ENCODE peak calls at places on chromosomes 1 and 21, in nine cellular contexts. T is gastroesophageal sphincter; O is left cardiac atrium; J is natural killer cell; Z is stimulated activated naive B cell treated with anti-CD40 and anti-IgM and Interleukin-4, amounts not matched to agents 10 μg/mL and 1 μg/mL and 100 μg/mL, for 72 hours; A is upper lobe of right lung; N is body of pancreas; I is stimulated activated effector memory CD8-positive, alpha-beta T cell treated with anti-CD3 and anti-CD28 coated beads, Interleukin-12 subunit alpha, Interleukin-12 subunit beta, amount 100 ng/mL, for 72 hours; U is activated CD8-positive, alpha-beta T cell treated with anti-CD3 and anti-CD28 coated beads for 36 hours. E is an unnamed sample.

GRCh38 chr1:220219136-220219442 is 53.2 kb downstream of the RAB3GAP2 start:
- ATAC-seq in A (no peak), I (no peak), J (no peak), Z (no peak), O (no peak), U (no peak), N (no peak), T (no peak), E (no peak)

GRCh38 chr1:109477821-109478220 is 5.9 kb upstream of the ATXN7L2 start:
- ATAC-seq in J (no peak), A (peak), I (peak), Z (no peak), T (no peak), N (no peak), U (no peak), O (no peak), E (no peak)

GRCh38 chr1:211468595-211468994 is 23.4 kb downstream of the RD3 start:
- ATAC-seq in A (peak), O (peak), T (peak), Z (no peak), J (no peak), I (no peak), U (no peak), N (no peak), E (no peak)

GRCh38 chr1:229254910-229255541 is 15.9 kb upstream of the RAB4A start:
- ATAC-seq in Z (peak), A (no peak), I (peak), J (no peak), O (peak), U (peak), N (peak), T (peak), E (peak)

GRCh38 chr1:8595919-8596318 is 221.5 kb downstream of the RERE start:
- ATAC-seq in I (peak), J (no peak), O (no peak), T (no peak), Z (no peak), N (no peak), U (no peak), A (no peak), E (peak)

GRCh38 chr1:195045072-195045471 is 1563.2 kb downstream of the KCNT2 start:
- ATAC-seq in I (no peak), U (no peak), Z (no peak), T (no peak), O (no peak), A (no peak), N (no peak), J (no peak), E (no peak)

GRCh38 chr1:21546122-21546825 is 37.1 kb downstream of the ALPL start:
- ATAC-seq in U (no peak), N (no peak), O (no peak), J (no peak), T (no peak), I (no peak), Z (no peak), A (peak), E (no peak)

GRCh38 chr21:27258222-27258621 is 291.3 kb upstream of the ADAMTS5 start:
- ATAC-seq in T (no peak), N (no peak), Z (no peak), I (no peak), U (no peak), A (no peak), J (no peak), O (no peak), E (no peak)

GRCh38 chr1:201348211-201348566 is 29.3 kb downstream of the TNNT2 start:
- ATAC-seq in I (peak), N (peak), J (no peak), T (no peak), U (peak), O (no peak), A (peak), Z (peak), E (peak)

GRCh38 chr1:25832336-25833037 is 12.7 kb downstream of the MTFR1L start:
- ATAC-seq in Z (no peak), T (no peak), N (no peak), J (no peak), A (no peak), O (no peak), U (no peak), I (no peak), E (no peak)

GRCh38 chr21:35563885-35564451 is 496.4 kb downstream of the SETD4 start:
- ATAC-seq in Z (no peak), I (no peak), A (peak), U (no peak), N (peak), T (peak), O (peak), J (no peak), E (no peak)

GRCh38 chr1:198528376-198528775 is 12.1 kb downstream of the ATP6V1G3 start:
- ATAC-seq in Z (no peak), O (no peak), T (no peak), A (no peak), N (no peak), J (no peak), I (no peak), U (no peak), E (no peak)

GRCh38 chr1:44048816-44049215 is 17.6 kb upstream of the SLC6A9 start:
- ATAC-seq in N (no peak), A (no peak), I (no peak), T (no peak), Z (no peak), O (no peak), U (no peak), J (no peak), E (no peak)

GRCh38 chr1:94084085-94084484 is 36.9 kb downstream of the ABCA4 start:
- ATAC-seq in A (no peak), O (no peak), U (no peak), J (peak), T (no peak), N (no peak), I (no peak), Z (no peak), E (no peak)

GRCh38 chr1:16076003-16076870 is 2.8 kb upstream of the FAM131C start:
- ATAC-seq in Z (no peak), T (no peak), N (no peak), J (no peak), I (no peak), A (no peak), O (no peak), U (no peak), E (no peak)

GRCh38 chr1:186915555-186915954 is 86.8 kb downstream of the PLA2G4A start:
- ATAC-seq in J (no peak), T (no peak), Z (no peak), I (no peak), N (no peak), U (no peak), O (no peak), A (no peak), E (no peak)

GRCh38 chr1:204073837-204074273 is 940 bp downstream of the SOX13 start:
- ATAC-seq in J (no peak), I (peak), O (peak), T (no peak), N (no peak), A (peak), Z (peak), U (peak), E (no peak)

E was measured in activated T-helper 17 cell treated with anti-CD3 and anti-CD28 coated beads, Interleukin-2, amount 50 U/mL, for 72 hours.